ENCODE peak calls at places on chromosomes 16 and 17, in eight cellular contexts. W is OCI-LY7; V is T-helper 9 cell; Y is stimulated activated CD4-positive, alpha-beta T cell treated with anti-CD3 and anti-CD28 coated beads, Interleukin-4, amount 100 ng/mL, for 48 hours; G is fibroblast of the aortic adventitia; U is activated CD4-positive, alpha-beta T cell treated with anti-CD3 and anti-CD28 coated beads, Interleukin-2, amount 10 ng/mL, durations not matched to agents 7 days and 5 days; T is fibroblast of villous mesenchyme; L is fibroblast of mammary gland. X is an unnamed sample.

GRCh38 chr16:81366316-81366932 is 51.7 kb downstream of the GAN start:
- DNase-seq in L (peak; percentile 52), G (peak; percentile 76), W (peak; percentile 70), T (peak; percentile 63), V (no peak), Y (no peak), U (peak; percentile 38), X (peak; percentile 77)

GRCh38 chr17:39164675-39165143 is 1.3 kb downstream of the ARL5C start:
- DNase-seq in U (peak; percentile 81), T (peak; percentile 84), L (peak; percentile 96), Y (peak; percentile 66), W (peak; percentile 85), V (peak; percentile 59), G (peak; percentile 90), X (peak; percentile 95)

GRCh38 chr17:40176409-40177110 is 710 bp upstream of the RAPGEFL1 start:
- DNase-seq in U (no peak), V (no peak), G (no peak), W (no peak), L (no peak), Y (no peak), T (no peak), X (no peak)

GRCh38 chr16:6247150-6247549 is 1085.5 kb upstream of the RBFOX1 start:
- DNase-seq in L (no peak), Y (no peak), T (no peak), W (no peak), V (no peak), G (no peak), U (no peak), X (no peak)

GRCh38 chr17:81470944-81471803 is 41.4 kb downstream of the ACTG1 start:
- DNase-seq in Y (no peak), U (no peak), T (no peak), L (peak; percentile 49), W (no peak), G (peak; percentile 22), V (no peak), X (no peak)

GRCh38 chr17:67746704-67747571 is 29.2 kb downstream of the NOL11 start:
- DNase-seq in V (no peak), U (no peak), Y (no peak), G (no peak), T (no peak), L (no peak), W (no peak), X (no peak)

GRCh38 chr16:67030221-67030962 is 1.4 kb downstream of the CBFB start:
- DNase-seq in W (peak; percentile 12), Y (no peak), G (no peak), T (no peak), V (no peak), U (no peak), L (no peak), X (no peak)

GRCh38 chr16:3948378-3948995 is 68.0 kb upstream of the CREBBP start:
- DNase-seq in W (no peak), T (no peak), G (no peak), Y (no peak), L (no peak), V (no peak), U (no peak), X (no peak)

GRCh38 chr16:82016964-82017363 is 5.7 kb upstream of the SDR42E1 start:
- DNase-seq in L (peak; percentile 75), Y (no peak), W (no peak), U (no peak), V (no peak), G (peak; percentile 89), T (peak; percentile 86), X (peak; percentile 40)

GRCh38 chr17:6507535-6507934 is 48.8 kb downstream of the PITPNM3 start:
- DNase-seq in U (no peak), G (peak; percentile 88), L (peak; percentile 85), V (no peak), T (peak; percentile 50), W (no peak), Y (no peak), X (peak; percentile 87)

GRCh38 chr17:49922095-49922494 is 46.9 kb upstream of the DLX4 start:
- DNase-seq in U (no peak), W (no peak), V (no peak), L (no peak), T (no peak), Y (no peak), G (no peak), X (no peak)

GRCh38 chr16:71436473-71436872 is 5.4 kb downstream of the TLE7 start:
- DNase-seq in L (no peak), U (no peak), W (no peak), Y (no peak), V (no peak), T (no peak), G (no peak), X (no peak)

GRCh38 chr16:54447606-54448440 is 161.2 kb upstream of the IRX3 start:
- DNase-seq in V (no peak), U (no peak), W (no peak), L (peak; percentile 93), G (peak; percentile 88), Y (no peak), T (peak; percentile 59), X (peak; percentile 74)

GRCh38 chr16:73037331-73037745 is 10.6 kb downstream of the ZFHX3 start:
- DNase-seq in W (no peak), Y (no peak), L (no peak), G (no peak), T (no peak), U (no peak), V (no peak), X (no peak)

GRCh38 chr17:71440513-71440912 is 680.3 kb upstream of the SOX9 start:
- DNase-seq in L (no peak), W (no peak), V (no peak), Y (no peak), G (no peak), U (no peak), T (peak; percentile 45), X (no peak)

GRCh38 chr16:63618896-63619295 is 1503.0 kb downstream of the CDH11 start:
- DNase-seq in T (no peak), G (no peak), Y (no peak), V (no peak), W (no peak), L (no peak), U (no peak), X (no peak)

GRCh38 chr16:61887903-61888302 is 148.3 kb downstream of the CDH8 start:
- DNase-seq in U (no peak), G (no peak), T (peak; percentile 13), W (peak; percentile 55), L (peak; percentile 2), Y (no peak), V (no peak), X (peak; percentile 61)

GRCh38 chr17:38560503-38561318 is 45.0 kb downstream of the SRCIN1 start:
- DNase-seq in W (no peak), L (peak; percentile 39), G (peak; percentile 51), V (no peak), Y (no peak), T (peak; percentile 36), U (peak; percentile 22), X (peak; percentile 57)

GRCh38 chr16:31251435-31251834 is 8.3 kb upstream of the ITGAM start:
- DNase-seq in W (no peak), U (no peak), G (no peak), L (no peak), T (no peak), Y (no peak), V (no peak), X (no peak)

GRCh38 chr17:1375615-1376014 is 24.4 kb downstream of the YWHAE start:
- DNase-seq in T (no peak), U (no peak), Y (no peak), G (no peak), W (no peak), V (no peak), L (no peak), X (no peak)